ENCODE peak calls at places on chromosomes 3 and 15, in six cellular contexts. X, K, G, L, N and P are unnamed samples.

GRCh38 chr3:12187448-12188327 is 29.0 kb upstream of the TIMP4 start:
- DNase-seq in G (no peak), X (no peak), K (no peak), L (peak; percentile 69), N (no peak), P (peak; percentile 75)

GRCh38 chr3:13884851-13885703 is 5.2 kb upstream of the WNT7A start:
- DNase-seq in N (peak; percentile 81), X (no peak), L (no peak), K (peak; percentile 67), G (no peak), P (peak; percentile 3)

GRCh38 chr3:140555666-140556065 is 122.2 kb upstream of the TRIM42 start:
- DNase-seq in N (no peak), K (no peak), L (no peak), G (no peak), X (no peak), P (no peak)

GRCh38 chr3:150372320-150373118 is 35.6 kb upstream of the TSC22D2 start:
- DNase-seq in G (no peak), L (no peak), N (no peak), X (no peak), K (peak; percentile 11), P (peak; percentile 67)

GRCh38 chr3:30611613-30612421 is 5.4 kb downstream of the TGFBR2 start:
- DNase-seq in G (no peak), L (no peak), X (no peak), K (peak; percentile 56), N (no peak), P (no peak)

GRCh38 chr3:111531446-111531845 is 10.6 kb upstream of the CD96 start:
- DNase-seq in L (no peak), X (no peak), N (no peak), K (no peak), G (no peak), P (no peak)

GRCh38 chr15:74384566-74385441 is 17.4 kb upstream of the CYP11A1 start:
- DNase-seq in G (no peak), X (no peak), N (no peak), L (peak; percentile 47), K (peak; percentile 56), P (no peak)

GRCh38 chr15:25677719-25678497 is 185.2 kb downstream of the ATP10A start:
- DNase-seq in X (no peak), N (no peak), G (no peak), L (no peak), K (no peak), P (no peak)

GRCh38 chr3:30694148-30694547 is 87.7 kb downstream of the TGFBR2 start:
- DNase-seq in X (no peak), N (no peak), G (no peak), K (no peak), L (no peak), P (no peak)

GRCh38 chr3:172115787-172116186 is 76.4 kb downstream of the FNDC3B start:
- DNase-seq in N (no peak), K (no peak), X (no peak), G (no peak), L (no peak), P (no peak)

GRCh38 chr15:72902245-72902928 is 118.8 kb upstream of the ADPGK start:
- DNase-seq in N (no peak), G (peak; percentile 26), X (peak; percentile 62), K (no peak), L (no peak), P (peak; percentile 63)

GRCh38 chr3:129305592-129306091 is 27.0 kb downstream of the HMCES start:
- DNase-seq in L (no peak), X (peak; percentile 57), N (peak; percentile 100), K (no peak), G (peak; percentile 48), P (peak; percentile 95)

GRCh38 chr3:194688207-194688711 is 2.6 kb downstream of the FAM43A start:
- DNase-seq in N (peak; percentile 75), L (peak; percentile 63), G (no peak), K (peak; percentile 89), X (no peak), P (peak; percentile 59)

GRCh38 chr15:59349715-59350420 is 22.8 kb downstream of the MYO1E start:
- DNase-seq in G (peak; percentile 90), L (no peak), K (no peak), X (peak; percentile 71), N (peak; percentile 35), P (peak; percentile 91)

GRCh38 chr3:49313902-49314676 is 25.8 kb downstream of the USP4 start:
- DNase-seq in N (no peak), G (no peak), K (no peak), X (no peak), L (no peak), P (no peak)

GRCh38 chr3:14261229-14261628 is 82.6 kb downstream of the LSM3 start:
- DNase-seq in L (peak; percentile 83), X (peak; percentile 35), K (peak; percentile 80), G (peak; percentile 64), N (peak; percentile 86), P (peak; percentile 86)

GRCh38 chr3:73502609-73503560 is 121.9 kb downstream of the PDZRN3 start:
- DNase-seq in G (peak; percentile 65), N (peak; percentile 86), X (peak; percentile 80), L (no peak), K (peak; percentile 68), P (peak; percentile 73)

GRCh38 chr3:58217209-58217811 is 6.5 kb upstream of the DNASE1L3 start:
- DNase-seq in K (peak; percentile 84), X (peak; percentile 28), G (peak; percentile 67), L (peak; percentile 84), N (peak; percentile 89), P (peak; percentile 65)

GRCh38 chr3:5479229-5479799 is 291.8 kb downstream of the EDEM1 start:
- DNase-seq in K (no peak), N (no peak), G (no peak), L (no peak), X (no peak), P (no peak)

GRCh38 chr15:89127054-89127702 is 38.9 kb downstream of the ABHD2 start:
- DNase-seq in L (no peak), G (no peak), X (no peak), N (no peak), K (no peak), P (no peak)

GRCh38 chr15:62275818-62276217 is 110.7 kb upstream of the C2CD4B start:
- DNase-seq in L (no peak), X (no peak), G (no peak), N (no peak), K (no peak), P (no peak)

GRCh38 chr3:1191061-1191460 is 98.2 kb downstream of the CNTN6 start:
- DNase-seq in X (no peak), N (no peak), G (no peak), L (no peak), K (no peak), P (no peak)

GRCh38 chr3:157493627-157494550 is 9.3 kb downstream of the VEPH1 start:
- DNase-seq in X (peak; percentile 49), N (peak; percentile 69), K (peak; percentile 12), L (no peak), G (peak; percentile 50), P (peak; percentile 73)

GRCh38 chr3:165820685-165821123 is 16.5 kb downstream of the BCHE start:
- DNase-seq in L (no peak), X (no peak), G (no peak), N (no peak), K (no peak), P (no peak)

GRCh38 chr15:79447060-79447459 is 14.9 kb downstream of the MINAR1 start:
- DNase-seq in X (no peak), G (no peak), L (no peak), K (no peak), N (no peak), P (no peak)

GRCh38 chr15:79451361-79451999 is 19.3 kb downstream of the MINAR1 start:
- DNase-seq in X (no peak), L (no peak), G (no peak), N (peak; percentile 34), K (no peak), P (no peak)

GRCh38 chr15:79452244-79453051 is 20.3 kb downstream of the MINAR1 start:
- DNase-seq in N (no peak), G (no peak), L (no peak), X (no peak), K (no peak), P (no peak)

GRCh38 chr15:79453446-79453845 is 21.3 kb downstream of the MINAR1 start:
- DNase-seq in K (peak; percentile 56), L (no peak), N (no peak), G (no peak), X (no peak), P (no peak)

GRCh38 chr15:79450648-79451047 is 18.5 kb downstream of the MINAR1 start:
- DNase-seq in G (no peak), X (no peak), N (peak; percentile 27), K (peak; percentile 13), L (no peak), P (no peak)
- TF ChIP-seq CTCF in G (peak; percentile 21), X (peak; percentile 34), N (peak; percentile 45), K (peak; percentile 69), L (peak; percentile 23), P (peak; percentile 25)

DNA sequence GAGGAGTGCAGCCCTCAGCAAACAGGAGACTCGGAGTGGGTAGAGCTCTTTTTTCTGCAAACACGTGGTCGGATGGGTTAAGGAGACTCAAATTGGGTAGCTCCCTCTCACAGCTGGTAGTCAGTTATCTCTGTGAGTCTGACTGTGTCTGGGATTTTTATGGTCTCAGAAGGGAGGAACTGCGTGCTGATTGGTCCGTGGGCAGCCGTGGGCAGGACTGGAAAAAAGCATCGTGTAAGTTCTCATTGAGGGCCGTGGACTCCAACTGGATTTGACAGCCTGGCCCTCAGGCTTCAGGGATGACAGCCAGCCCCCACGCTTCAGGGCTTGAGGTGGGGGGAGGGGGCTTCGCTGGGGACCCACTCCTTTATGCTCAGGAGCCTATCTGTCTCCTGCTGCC is 463.9 kb downstream of the EPHA3 start:
- DNase-seq in N (no peak), K (no peak), X (no peak), G (no peak), L (no peak), P (no peak)
- H3K4me3 ChIP-seq in N (no peak overlapping the region), K (no peak overlapping the region), X (no peak overlapping the region), G (no peak overlapping the region), L (no peak overlapping the region), P (no peak overlapping the region)

DNA sequence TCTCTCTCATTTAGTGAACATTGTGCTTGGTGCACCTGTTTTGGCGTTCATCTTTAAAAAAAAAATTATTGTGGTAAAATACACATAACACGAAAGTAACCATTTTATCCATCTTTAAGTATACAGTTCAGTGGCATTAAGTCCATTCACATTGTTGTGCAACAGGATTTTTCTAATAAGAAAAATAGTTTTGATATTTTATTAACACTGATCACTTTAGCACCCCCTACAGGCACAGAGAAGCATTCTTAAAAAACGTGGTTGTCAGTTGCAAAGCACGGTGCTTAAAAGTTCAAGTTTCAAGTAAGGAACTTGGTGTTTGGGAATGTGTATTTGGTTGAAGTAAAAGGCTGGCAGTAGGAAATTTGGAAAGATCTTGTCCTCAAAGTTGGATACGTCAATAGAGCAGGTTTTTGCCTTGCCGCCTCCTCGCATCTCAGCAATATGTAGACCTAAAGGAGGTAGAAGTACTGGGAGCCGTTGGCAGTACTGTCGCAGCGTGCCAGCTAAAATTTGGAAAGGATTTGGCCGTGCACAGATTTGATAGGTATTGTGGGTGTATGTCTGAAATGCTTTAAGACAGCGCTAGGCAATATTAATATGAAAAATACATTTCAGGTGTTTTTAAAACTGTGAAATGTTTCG is 110.4 kb downstream of the LRRC28 start:
- DNase-seq in L (no peak), X (no peak), N (peak; percentile 71), G (peak; percentile 10), K (peak; percentile 31), P (peak; percentile 44)
- TF ChIP-seq CTCF in L (peak; percentile 36), X (peak; percentile 54), N (peak; percentile 89), G (peak; percentile 26), K (peak; percentile 87), P (peak; percentile 61)

GRCh38 chr15:66364944-66365343 is 8.5 kb upstream of the TIPIN start:
- DNase-seq in X (no peak), K (no peak), N (peak; percentile 61), L (no peak), G (no peak), P (no peak)

GRCh38 chr15:66374179-66374578 is 12.5 kb upstream of the MAP2K1 start:
- DNase-seq in L (no peak), N (no peak), G (no peak), K (no peak), X (no peak), P (no peak)

GRCh38 chr15:66369773-66370651 is 13.5 kb upstream of the TIPIN start:
- DNase-seq in X (no peak), N (peak; percentile 61), G (no peak), K (peak; percentile 82), L (no peak), P (peak; percentile 46)
- H3K4me3 ChIP-seq in X (peak overlapping the region; percentile 18), N (no peak overlapping the region), G (peak overlapping the region; percentile 45), K (peak overlapping the region; percentile 58), L (peak overlapping the region; percentile 22), P (peak overlapping the region; percentile 41)